ENCODE peak calls at places on chromosomes 13 and 19, in four cellular contexts. S is kidney glomerular epithelial cell; L is choroid plexus epithelial cell; O is stimulated activated CD8-positive, alpha-beta memory T cell treated with anti-CD3 and anti-CD28 coated beads, Interleukin-4, amount 100 ng/mL, for 24 hours. Q is an unnamed sample.

GRCh38 chr19:18300930-18301717 is 19.7 kb upstream of the JUND start:
- DNase-seq in S (peak), L (peak), O (no peak), Q (no peak)

GRCh38 chr13:35822666-35823065 is 308.5 kb downstream of the DCLK1 start:
- DNase-seq in S (no peak), L (no peak), O (no peak), Q (no peak)

GRCh38 chr13:61039302-61039701 is 376.3 kb downstream of the PCDH20 start:
- DNase-seq in S (no peak), L (no peak), O (no peak), Q (no peak)

GRCh38 chr19:5558101-5558621 is 9.6 kb downstream of the TINCR start:
- DNase-seq in S (no peak), L (no peak), O (no peak), Q (no peak)

GRCh38 chr19:29040951-29041350 is 172.0 kb downstream of the UQCRFS1 start:
- DNase-seq in S (peak), L (no peak), O (no peak), Q (no peak)

GRCh38 chr19:18765224-18765623 is 25.9 kb downstream of the COMP start:
- DNase-seq in S (no peak), L (no peak), O (no peak), Q (no peak)

GRCh38 chr19:39445258-39446071 is at the start of gene SUPT5H:
- DNase-seq in S (peak), L (peak), O (peak), Q (peak)

GRCh38 chr13:60661514-60661913 is 264.5 kb downstream of the TDRD3 start:
- DNase-seq in S (no peak), L (no peak), O (no peak), Q (no peak)

GRCh38 chr19:4267901-4268815 is 10.9 kb upstream of the SHD start:
- DNase-seq in S (no peak), L (no peak), O (no peak), Q (no peak)

GRCh38 chr19:42480335-42481095 is 37.8 kb upstream of the CXCL17 start:
- DNase-seq in S (no peak), L (peak), O (no peak), Q (no peak)

GRCh38 chr13:84037937-84038464 is 155.7 kb upstream of the SLITRK1 start:
- DNase-seq in S (no peak), L (no peak), O (no peak), Q (no peak)

GRCh38 chr13:53953205-53953604 is 924.6 kb downstream of the OLFM4 start:
- DNase-seq in S (no peak), L (no peak), O (no peak), Q (no peak)

GRCh38 chr19:29851769-29852521 is 40.2 kb downstream of the CCNE1 start:
- DNase-seq in S (no peak), L (no peak), O (no peak), Q (no peak)

GRCh38 chr13:97367016-97367415 is 67.0 kb upstream of the RAP2A start:
- DNase-seq in S (no peak), L (peak), O (no peak), Q (no peak)